ENCODE peak calls at places on chromosome 9, in nine cellular contexts. Q is body of pancreas, O is Peyer's patch, K is AG10803, A is endodermal cell, N is choroid plexus epithelial cell, R is bronchial epithelial cell, Z is fibroblast of mammary gland, X is PC-3. U is an unnamed sample.

GRCh38 chr9:93005876-93006275 is 52.6 kb upstream of the SUSD3 start:
- DNase-seq in X (no peak), K (no peak), O (no peak), A (no peak), Q (no peak), R (no peak), Z (no peak), N (no peak), U (no peak)

GRCh38 chr9:34701769-34702736 is 7.9 kb downstream of the CCL21 start:
- DNase-seq in R (peak; percentile 70), K (peak; percentile 88), Z (peak; percentile 92), N (peak; percentile 93), A (peak; percentile 94), O (peak; percentile 79), X (peak; percentile 67), Q (peak; percentile 86), U (peak; percentile 83)

GRCh38 chr9:33320568-33321261 is 30.4 kb downstream of the NFX1 start:
- DNase-seq in Q (peak; percentile 26), N (peak; percentile 97), K (peak; percentile 93), Z (peak; percentile 96), O (no peak), R (peak; percentile 95), A (no peak), X (peak; percentile 87), U (peak; percentile 95)

GRCh38 chr9:138049085-138049778 is 171.7 kb downstream of the CACNA1B start:
- DNase-seq in Z (no peak), K (no peak), X (no peak), A (peak; percentile 41), N (no peak), O (peak; percentile 10), Q (no peak), R (no peak), U (no peak)

GRCh38 chr9:119458068-119458467 is 88.8 kb upstream of the BRINP1 start:
- DNase-seq in Z (no peak), R (no peak), K (no peak), N (no peak), X (no peak), O (no peak), A (no peak), Q (no peak), U (no peak)

GRCh38 chr9:97703437-97704326 is 6.5 kb upstream of the XPA start:
- DNase-seq in Q (peak; percentile 57), O (no peak), Z (peak; percentile 92), R (peak; percentile 90), X (peak; percentile 83), K (peak; percentile 82), A (no peak), N (peak; percentile 86), U (peak; percentile 94)

GRCh38 chr9:2427016-2427891 is 194.3 kb upstream of the VLDLR start:
- DNase-seq in O (no peak), A (no peak), Q (peak; percentile 86), K (no peak), N (no peak), Z (peak; percentile 31), R (peak; percentile 83), X (no peak), U (no peak)

GRCh38 chr9:89649045-89649691 is 44.4 kb downstream of the GADD45G start:
- DNase-seq in Z (no peak), Q (no peak), N (no peak), O (no peak), A (no peak), K (no peak), R (no peak), X (no peak), U (no peak)

GRCh38 chr9:127825319-127826051 is 22.8 kb downstream of the FPGS start:
- DNase-seq in K (no peak), O (peak; percentile 35), A (peak; percentile 97), Q (peak; percentile 55), X (no peak), N (no peak), Z (no peak), R (no peak), U (no peak)

GRCh38 chr9:108002296-108003056 is 512.9 kb upstream of the KLF4 start:
- DNase-seq in K (peak; percentile 64), N (no peak), X (no peak), O (no peak), A (no peak), Z (peak; percentile 34), Q (peak; percentile 34), R (no peak), U (no peak)

GRCh38 chr9:72356019-72356653 is 8.9 kb downstream of the ZFAND5 start:
- DNase-seq in K (peak; percentile 73), A (no peak), Q (no peak), O (no peak), X (no peak), N (peak; percentile 74), Z (peak; percentile 69), R (no peak), U (peak; percentile 19)

DNA sequence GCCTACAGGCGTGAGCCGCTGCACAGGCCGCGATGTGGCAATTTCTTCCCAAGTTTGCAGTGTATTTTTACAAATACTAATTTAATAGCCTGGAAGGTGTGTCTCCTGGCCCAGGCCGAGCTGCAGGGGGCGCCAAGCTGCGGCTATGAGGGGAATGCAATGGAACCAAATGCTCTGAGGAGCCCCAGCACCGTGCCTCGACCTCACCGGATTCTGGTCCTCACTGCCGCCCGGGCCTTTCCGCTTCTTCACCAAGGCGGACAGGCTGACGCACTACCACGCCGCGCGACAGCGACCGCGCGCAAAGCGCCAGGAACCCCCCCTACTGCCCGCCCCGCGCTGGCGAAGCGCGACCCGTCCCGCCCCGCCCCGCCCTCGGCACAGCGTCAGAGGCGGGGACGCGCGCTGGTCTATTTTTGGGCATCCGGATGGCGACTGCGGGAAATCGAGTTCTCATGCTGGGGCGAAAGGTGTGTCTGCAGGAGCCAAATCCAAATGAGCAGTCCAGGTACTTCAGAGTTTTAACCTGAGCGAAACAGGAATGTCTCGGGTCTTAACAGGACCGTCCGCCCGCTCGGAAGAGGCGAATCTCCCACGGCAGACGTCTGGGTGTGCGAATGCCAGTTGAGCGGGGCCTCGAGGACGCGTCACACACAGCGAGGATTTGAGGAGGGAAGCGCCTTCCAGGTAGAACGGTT is 31.7 kb upstream of the PRXL2C start:
- DNase-seq in K (peak; percentile 73), Q (peak; percentile 86), A (peak; percentile 90), Z (peak; percentile 77), R (peak; percentile 64), O (peak; percentile 64), X (no peak), N (peak; percentile 74), U (peak; percentile 78)
- TF ChIP-seq CTCF in K (peak; percentile 60), Q (peak; percentile 71), A (peak; percentile 84), Z (peak; percentile 66), R (peak; percentile 68), O (no peak), X (no peak), N (peak; percentile 82), U (peak; percentile 76)

DNA sequence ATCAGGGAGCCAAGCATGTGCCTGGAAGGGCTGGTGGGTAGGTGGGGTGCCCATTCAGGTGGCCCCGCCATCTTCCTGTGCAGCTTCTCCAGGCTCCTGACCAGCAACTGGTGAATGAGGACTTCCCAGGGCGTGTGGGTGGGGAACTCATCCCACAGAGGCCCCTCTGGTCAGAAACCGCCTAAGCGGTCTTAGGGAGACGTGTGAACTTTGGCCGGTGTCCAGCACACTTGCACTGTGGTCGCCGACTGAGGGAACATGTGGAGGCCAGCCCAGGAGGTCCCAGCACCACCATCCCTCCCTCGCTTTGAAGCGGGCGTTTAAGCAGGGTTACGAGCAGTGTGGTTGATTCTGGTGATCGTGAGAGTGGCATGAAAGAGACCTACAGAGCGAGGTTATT is 77.8 kb downstream of the MVB12B start:
- DNase-seq in Q (no peak), Z (no peak), N (no peak), X (no peak), R (no peak), A (no peak), K (no peak), O (no peak), U (no peak)
- H3K4me3 ChIP-seq in Q (no peak overlapping the region), Z (no peak overlapping the region), N (no peak overlapping the region), X (no peak overlapping the region), R (no peak overlapping the region), A (no peak overlapping the region), K (no peak overlapping the region), O (no peak overlapping the region), U (no peak overlapping the region)

GRCh38 chr9:117044241-117044640 is 357.1 kb downstream of the TRIM32 start:
- DNase-seq in A (peak; percentile 90), R (no peak), K (no peak), N (no peak), Q (no peak), O (no peak), X (no peak), Z (no peak), U (no peak)

GRCh38 chr9:117046666-117047327 is 359.7 kb downstream of the TRIM32 start:
- DNase-seq in O (no peak), Q (no peak), Z (no peak), X (no peak), A (no peak), N (peak; percentile 13), K (no peak), R (peak; percentile 10), U (no peak)

DNA sequence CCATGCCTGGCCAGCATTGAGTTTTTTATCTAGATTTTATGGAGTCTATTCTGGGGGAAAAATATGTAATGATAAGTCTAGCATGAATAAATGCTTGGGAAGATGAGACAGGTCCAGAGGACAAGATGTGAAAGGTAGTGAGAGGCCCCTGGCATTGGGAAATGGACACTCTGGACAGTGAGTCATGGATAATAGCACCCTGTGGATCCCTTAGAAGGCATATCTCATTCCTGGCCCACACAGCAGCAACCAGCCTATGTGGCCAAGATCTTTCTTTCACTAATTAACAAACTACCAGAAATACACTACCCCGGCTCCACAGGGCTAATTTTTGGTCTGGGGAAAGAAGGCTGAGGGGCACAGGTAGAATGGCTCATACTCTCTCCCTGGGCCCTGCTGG is 356.1 kb downstream of the TRIM32 start:
- DNase-seq in A (no peak), K (no peak), Q (no peak), N (no peak), O (no peak), R (no peak), Z (no peak), X (no peak), U (no peak)
- TF ChIP-seq CTCF in A (no peak), K (no peak), Q (no peak), N (no peak), O (no peak), R (no peak), Z (no peak), X (no peak), U (no peak)

DNA sequence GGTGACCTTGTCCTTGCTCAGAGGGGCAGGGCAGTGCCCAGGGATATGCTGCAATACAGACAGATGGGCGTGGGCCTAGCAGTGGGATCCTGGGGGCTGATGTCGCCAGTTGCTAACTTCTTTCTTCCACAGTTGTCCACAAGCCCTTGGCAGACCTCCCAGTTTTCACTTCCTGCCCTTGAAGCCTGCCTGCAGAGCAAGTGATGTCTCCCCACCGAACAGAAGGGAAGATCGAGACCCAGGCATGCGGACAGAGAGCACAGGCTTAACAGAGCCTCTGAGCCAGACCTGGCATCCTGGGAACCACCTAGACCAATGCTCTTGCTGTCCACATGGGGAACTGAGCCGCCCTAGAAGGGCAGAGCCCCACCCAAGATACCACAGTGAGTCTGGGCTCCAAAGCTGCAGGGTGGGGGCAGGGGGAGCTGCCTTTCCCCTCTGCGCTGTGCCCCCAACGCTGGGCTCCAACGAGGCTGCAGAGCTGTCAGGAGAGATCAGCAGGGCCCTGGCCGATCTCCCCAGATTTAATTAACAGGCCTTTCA is 13.5 kb upstream of the LAMC3 start:
- DNase-seq in O (no peak), K (peak; percentile 63), A (peak; percentile 63), Q (peak; percentile 52), X (peak; percentile 28), N (peak; percentile 62), R (no peak), Z (peak; percentile 54), U (peak; percentile 54)
- H3K4me3 ChIP-seq in O (no peak overlapping the region), K (no peak overlapping the region), A (no peak overlapping the region), Q (no peak overlapping the region), X (no peak overlapping the region), N (no peak overlapping the region), R (no peak overlapping the region), Z (no peak overlapping the region), U (no peak overlapping the region)

GRCh38 chr9:132669636-132670358 is at the start of gene DDX31:
- DNase-seq in O (peak; percentile 84), X (peak; percentile 65), Q (peak; percentile 81), N (peak; percentile 82), K (peak; percentile 79), A (peak; percentile 93), Z (peak; percentile 70), R (peak; percentile 61), U (peak; percentile 83)
- TF ChIP-seq CTCF in O (no peak), X (no peak), Q (no peak), N (no peak), K (no peak), A (peak; percentile 38), Z (no peak), R (no peak), U (no peak)